ENCODE peak calls at places on chromosomes 7 and 10, in eight cellular contexts. One of them, this sample, is unnamed.

GRCh38 chr7:98879989-98880337 is 1.6 kb downstream of the TRRAP start:
- DNase-seq in thyroid gland: no peak
- DNase-seq in thoracic aorta: no peak
- DNase-seq in RWPE1: no peak
- DNase-seq in dorsolateral prefrontal cortex: no peak
- DNase-seq in Peyer's patch: no peak
- DNase-seq in neuronal stem cell: no peak
- DNase-seq in left ventricle myocardium inferior: no peak
- DNase-seq in this sample: no peak

GRCh38 chr10:87763086-87763861 is 54.8 kb downstream of the ATAD1 start:
- DNase-seq in neuronal stem cell: no peak
- DNase-seq in left ventricle myocardium inferior: no peak
- DNase-seq in RWPE1: no peak
- DNase-seq in Peyer's patch: no peak
- DNase-seq in dorsolateral prefrontal cortex: no peak
- DNase-seq in thoracic aorta: no peak
- DNase-seq in thyroid gland: no peak
- DNase-seq in this sample: no peak

GRCh38 chr7:100881136-100881535 is 6.2 kb downstream of the SRRT start:
- DNase-seq in thoracic aorta: no peak
- DNase-seq in thyroid gland: no peak
- DNase-seq in RWPE1: no peak
- DNase-seq in neuronal stem cell: no peak
- DNase-seq in left ventricle myocardium inferior: no peak
- DNase-seq in dorsolateral prefrontal cortex: no peak
- DNase-seq in Peyer's patch: no peak
- DNase-seq in this sample: no peak

GRCh38 chr10:105759741-105760140 is 1118.7 kb downstream of the SORCS3 start:
- DNase-seq in Peyer's patch: no peak
- DNase-seq in thoracic aorta: no peak
- DNase-seq in left ventricle myocardium inferior: no peak
- DNase-seq in thyroid gland: no peak
- DNase-seq in neuronal stem cell: peak
- DNase-seq in RWPE1: no peak
- DNase-seq in dorsolateral prefrontal cortex: no peak
- DNase-seq in this sample: no peak

GRCh38 chr10:436911-437665 is 252.4 kb downstream of the DIP2C start:
- DNase-seq in left ventricle myocardium inferior: no peak
- DNase-seq in neuronal stem cell: no peak
- DNase-seq in thoracic aorta: no peak
- DNase-seq in thyroid gland: no peak
- DNase-seq in Peyer's patch: no peak
- DNase-seq in RWPE1: no peak
- DNase-seq in dorsolateral prefrontal cortex: no peak
- DNase-seq in this sample: no peak

GRCh38 chr10:478471-479245 is 210.8 kb downstream of the DIP2C start:
- DNase-seq in RWPE1: peak
- DNase-seq in Peyer's patch: peak
- DNase-seq in thyroid gland: no peak
- DNase-seq in neuronal stem cell: no peak
- DNase-seq in dorsolateral prefrontal cortex: no peak
- DNase-seq in thoracic aorta: no peak
- DNase-seq in left ventricle myocardium inferior: no peak
- DNase-seq in this sample: no peak

GRCh38 chr10:51759896-51760534 is 60.6 kb upstream of the CSTF2T start:
- DNase-seq in thoracic aorta: no peak
- DNase-seq in neuronal stem cell: no peak
- DNase-seq in RWPE1: no peak
- DNase-seq in thyroid gland: no peak
- DNase-seq in Peyer's patch: no peak
- DNase-seq in left ventricle myocardium inferior: no peak
- DNase-seq in dorsolateral prefrontal cortex: no peak
- DNase-seq in this sample: no peak

GRCh38 chr7:139563856-139564255 is 40.4 kb downstream of the CLEC2L start:
- DNase-seq in RWPE1: no peak
- DNase-seq in thoracic aorta: no peak
- DNase-seq in dorsolateral prefrontal cortex: no peak
- DNase-seq in Peyer's patch: peak
- DNase-seq in left ventricle myocardium inferior: no peak
- DNase-seq in neuronal stem cell: no peak
- DNase-seq in thyroid gland: no peak
- DNase-seq in this sample: no peak

GRCh38 chr10:36574212-36574611 is 551.2 kb upstream of the ANKRD30A start:
- DNase-seq in thyroid gland: no peak
- DNase-seq in left ventricle myocardium inferior: no peak
- DNase-seq in dorsolateral prefrontal cortex: no peak
- DNase-seq in Peyer's patch: no peak
- DNase-seq in RWPE1: no peak
- DNase-seq in thoracic aorta: no peak
- DNase-seq in neuronal stem cell: no peak
- DNase-seq in this sample: no peak

GRCh38 chr10:48195803-48196202 is 78.7 kb downstream of the FRMPD2 start:
- DNase-seq in Peyer's patch: no peak
- DNase-seq in neuronal stem cell: no peak
- DNase-seq in thoracic aorta: no peak
- DNase-seq in RWPE1: no peak
- DNase-seq in left ventricle myocardium inferior: no peak
- DNase-seq in thyroid gland: no peak
- DNase-seq in dorsolateral prefrontal cortex: no peak
- DNase-seq in this sample: no peak

GRCh38 chr10:114746531-114746930 is 75.0 kb upstream of the FHIP2A start:
- DNase-seq in dorsolateral prefrontal cortex: no peak
- DNase-seq in left ventricle myocardium inferior: no peak
- DNase-seq in Peyer's patch: no peak
- DNase-seq in thoracic aorta: no peak
- DNase-seq in RWPE1: no peak
- DNase-seq in thyroid gland: no peak
- DNase-seq in neuronal stem cell: no peak
- DNase-seq in this sample: no peak

GRCh38 chr10:125216897-125217296 is 56.5 kb upstream of the CTBP2 start:
- DNase-seq in neuronal stem cell: no peak
- DNase-seq in thyroid gland: no peak
- DNase-seq in Peyer's patch: no peak
- DNase-seq in left ventricle myocardium inferior: no peak
- DNase-seq in dorsolateral prefrontal cortex: no peak
- DNase-seq in RWPE1: no peak
- DNase-seq in thoracic aorta: no peak
- DNase-seq in this sample: no peak

GRCh38 chr10:116683821-116684220 is 58.5 kb downstream of the HSPA12A start:
- DNase-seq in neuronal stem cell: no peak
- DNase-seq in thoracic aorta: no peak
- DNase-seq in RWPE1: no peak
- DNase-seq in thyroid gland: no peak
- DNase-seq in left ventricle myocardium inferior: no peak
- DNase-seq in Peyer's patch: no peak
- DNase-seq in dorsolateral prefrontal cortex: no peak
- DNase-seq in this sample: no peak

GRCh38 chr10:118272090-118272775 is 69.9 kb downstream of the FAM204A start:
- DNase-seq in left ventricle myocardium inferior: no peak
- DNase-seq in thyroid gland: no peak
- DNase-seq in neuronal stem cell: no peak
- DNase-seq in thoracic aorta: no peak
- DNase-seq in RWPE1: no peak
- DNase-seq in dorsolateral prefrontal cortex: no peak
- DNase-seq in Peyer's patch: no peak
- DNase-seq in this sample: no peak

GRCh38 chr7:1856966-1857441 is 186.9 kb downstream of the ELFN1 start:
- DNase-seq in left ventricle myocardium inferior: no peak
- DNase-seq in thoracic aorta: no peak
- DNase-seq in RWPE1: no peak
- DNase-seq in thyroid gland: no peak
- DNase-seq in Peyer's patch: peak
- DNase-seq in neuronal stem cell: no peak
- DNase-seq in dorsolateral prefrontal cortex: peak
- DNase-seq in this sample: no peak

GRCh38 chr10:10824611-10825148 is 193.0 kb upstream of the CELF2 start:
- DNase-seq in thoracic aorta: no peak
- DNase-seq in RWPE1: no peak
- DNase-seq in dorsolateral prefrontal cortex: no peak
- DNase-seq in thyroid gland: no peak
- DNase-seq in left ventricle myocardium inferior: no peak
- DNase-seq in neuronal stem cell: no peak
- DNase-seq in Peyer's patch: peak
- DNase-seq in this sample: no peak

GRCh38 chr10:84613336-84614021 is 285.1 kb downstream of the CCSER2 start:
- DNase-seq in thoracic aorta: no peak
- DNase-seq in thyroid gland: peak
- DNase-seq in neuronal stem cell: peak
- DNase-seq in dorsolateral prefrontal cortex: peak
- DNase-seq in left ventricle myocardium inferior: no peak
- DNase-seq in Peyer's patch: no peak
- DNase-seq in RWPE1: peak
- DNase-seq in this sample: no peak

GRCh38 chr10:113059001-113059780 is 109.1 kb downstream of the TCF7L2 start:
- DNase-seq in thyroid gland: peak
- DNase-seq in left ventricle myocardium inferior: peak
- DNase-seq in RWPE1: no peak
- DNase-seq in Peyer's patch: no peak
- DNase-seq in dorsolateral prefrontal cortex: no peak
- DNase-seq in neuronal stem cell: no peak
- DNase-seq in thoracic aorta: no peak
- DNase-seq in this sample: peak

GRCh38 chr10:1074063-1074747 is 18.0 kb downstream of the WDR37 start:
- DNase-seq in thoracic aorta: no peak
- DNase-seq in dorsolateral prefrontal cortex: no peak
- DNase-seq in neuronal stem cell: no peak
- DNase-seq in left ventricle myocardium inferior: no peak
- DNase-seq in thyroid gland: no peak
- DNase-seq in Peyer's patch: no peak
- DNase-seq in RWPE1: no peak
- DNase-seq in this sample: no peak

GRCh38 chr10:76675951-76676587 is 961.5 kb downstream of the KCNMA1 start:
- DNase-seq in RWPE1: peak
- DNase-seq in neuronal stem cell: no peak
- DNase-seq in thyroid gland: peak
- DNase-seq in dorsolateral prefrontal cortex: peak
- DNase-seq in thoracic aorta: peak
- DNase-seq in Peyer's patch: peak
- DNase-seq in left ventricle myocardium inferior: peak
- DNase-seq in this sample: peak

GRCh38 chr7:149721084-149721601 is 52.2 kb downstream of the ZNF467 start:
- DNase-seq in left ventricle myocardium inferior: no peak
- DNase-seq in thyroid gland: no peak
- DNase-seq in dorsolateral prefrontal cortex: no peak
- DNase-seq in thoracic aorta: no peak
- DNase-seq in Peyer's patch: peak
- DNase-seq in neuronal stem cell: no peak
- DNase-seq in RWPE1: no peak
- DNase-seq in this sample: no peak

GRCh38 chr10:96310359-96310669 is 6.1 kb downstream of the DNTT start:
- DNase-seq in RWPE1: no peak
- DNase-seq in Peyer's patch: no peak
- DNase-seq in thoracic aorta: no peak
- DNase-seq in thyroid gland: no peak
- DNase-seq in dorsolateral prefrontal cortex: no peak
- DNase-seq in left ventricle myocardium inferior: no peak
- DNase-seq in neuronal stem cell: no peak
- DNase-seq in this sample: no peak
- H3K27ac ChIP-seq in RWPE1: no peak
- H3K27ac ChIP-seq in Peyer's patch: no peak
- H3K27ac ChIP-seq in thoracic aorta: no peak
- H3K27ac ChIP-seq in thyroid gland: no peak
- H3K27ac ChIP-seq in dorsolateral prefrontal cortex: no peak
- H3K27ac ChIP-seq in left ventricle myocardium inferior: no peak
- H3K27ac ChIP-seq in neuronal stem cell: peak
- H3K27ac ChIP-seq in this sample: no peak

GRCh38 chr7:27164381-27165088 is 802 bp downstream of the HOXA9 start:
- DNase-seq in thyroid gland: no peak
- DNase-seq in RWPE1: no peak
- DNase-seq in neuronal stem cell: no peak
- DNase-seq in Peyer's patch: peak
- DNase-seq in left ventricle myocardium inferior: peak
- DNase-seq in thoracic aorta: no peak
- DNase-seq in dorsolateral prefrontal cortex: no peak
- DNase-seq in this sample: no peak
- H3K27ac ChIP-seq in thyroid gland: no peak
- H3K27ac ChIP-seq in RWPE1: peak
- H3K27ac ChIP-seq in neuronal stem cell: no peak
- H3K27ac ChIP-seq in Peyer's patch: peak
- H3K27ac ChIP-seq in left ventricle myocardium inferior: no peak
- H3K27ac ChIP-seq in thoracic aorta: no peak
- H3K27ac ChIP-seq in dorsolateral prefrontal cortex: no peak
- H3K27ac ChIP-seq in this sample: no peak

GRCh38 chr7:80635998-80636397 is 2.4 kb upstream of the CD36 start:
- DNase-seq in dorsolateral prefrontal cortex: no peak
- DNase-seq in RWPE1: no peak
- DNase-seq in neuronal stem cell: no peak
- DNase-seq in thyroid gland: no peak
- DNase-seq in thoracic aorta: no peak
- DNase-seq in left ventricle myocardium inferior: no peak
- DNase-seq in Peyer's patch: no peak
- DNase-seq in this sample: no peak
- H3K27ac ChIP-seq in dorsolateral prefrontal cortex: no peak
- H3K27ac ChIP-seq in RWPE1: no peak
- H3K27ac ChIP-seq in neuronal stem cell: no peak
- H3K27ac ChIP-seq in thyroid gland: no peak
- H3K27ac ChIP-seq in thoracic aorta: no peak
- H3K27ac ChIP-seq in left ventricle myocardium inferior: peak
- H3K27ac ChIP-seq in Peyer's patch: no peak
- H3K27ac ChIP-seq in this sample: no peak

DNA sequence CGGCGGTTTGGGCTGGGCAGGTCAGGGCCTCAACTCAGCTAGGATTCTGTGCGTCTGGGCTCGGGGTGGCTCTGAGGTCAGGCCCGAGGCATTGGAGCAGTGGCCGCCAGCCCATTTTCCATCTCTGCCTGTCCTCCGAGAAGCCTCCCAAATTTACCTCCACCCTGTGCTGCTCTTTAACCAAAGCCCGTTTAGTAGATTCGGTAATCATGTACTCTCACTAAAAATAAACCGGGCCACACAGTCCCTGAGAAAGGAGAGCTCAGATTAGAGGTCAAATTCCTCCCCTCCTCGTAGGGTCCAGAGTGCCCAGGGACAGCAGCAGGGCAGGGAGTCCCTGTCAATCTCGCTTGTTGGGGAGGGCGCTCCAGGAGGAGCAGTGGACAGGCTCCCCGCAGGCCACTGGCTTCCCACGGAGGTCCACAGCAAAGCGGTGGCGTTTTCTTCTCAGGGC is 88.7 kb upstream of the CHST15 start:
- DNase-seq in left ventricle myocardium inferior: peak
- DNase-seq in RWPE1: no peak
- DNase-seq in Peyer's patch: no peak
- DNase-seq in thoracic aorta: no peak
- DNase-seq in thyroid gland: no peak
- DNase-seq in neuronal stem cell: no peak
- DNase-seq in dorsolateral prefrontal cortex: no peak
- DNase-seq in this sample: no peak
- H3K27ac ChIP-seq in left ventricle myocardium inferior: peak
- H3K27ac ChIP-seq in RWPE1: peak
- H3K27ac ChIP-seq in Peyer's patch: no peak
- H3K27ac ChIP-seq in thoracic aorta: no peak
- H3K27ac ChIP-seq in thyroid gland: no peak
- H3K27ac ChIP-seq in neuronal stem cell: no peak
- H3K27ac ChIP-seq in dorsolateral prefrontal cortex: no peak
- H3K27ac ChIP-seq in this sample: no peak

GRCh38 chr7:138386821-138387220 is 73.2 kb upstream of the TRIM24 start:
- DNase-seq in neuronal stem cell: no peak
- DNase-seq in thoracic aorta: no peak
- DNase-seq in Peyer's patch: no peak
- DNase-seq in thyroid gland: no peak
- DNase-seq in RWPE1: no peak
- DNase-seq in left ventricle myocardium inferior: no peak
- DNase-seq in dorsolateral prefrontal cortex: no peak
- DNase-seq in this sample: no peak
- H3K27ac ChIP-seq in neuronal stem cell: no peak
- H3K27ac ChIP-seq in thoracic aorta: no peak
- H3K27ac ChIP-seq in Peyer's patch: no peak
- H3K27ac ChIP-seq in thyroid gland: no peak
- H3K27ac ChIP-seq in RWPE1: no peak
- H3K27ac ChIP-seq in left ventricle myocardium inferior: no peak
- H3K27ac ChIP-seq in dorsolateral prefrontal cortex: no peak
- H3K27ac ChIP-seq in this sample: no peak

This sample was measured in substantia nigra.